ENCODE peak calls at places on chromosome 12, in six cellular contexts. W is uterus, U is neural progenitor cell, H is psoas muscle, T is esophagus squamous epithelium, I is H9. Q is an unnamed sample. For H3K4me1, the result is how much of the 10 kb centered on the place peaks cover.

GRCh38 chr12:25394025-25394424 is 143.3 kb upstream of the KRAS start:
- DNase-seq in W (no peak), U (no peak), H (no peak), T (no peak), I (no peak), Q (no peak)

GRCh38 chr12:77166711-77167110 is 101.3 kb upstream of the E2F7 start:
- DNase-seq in W (no peak), U (no peak), H (no peak), T (no peak), I (no peak), Q (no peak)

GRCh38 chr12:114405449-114406271 is at the start of gene TBX5:
- DNase-seq in W (no peak), U (peak), H (no peak), T (no peak), I (peak), Q (no peak)

GRCh38 chr12:87812030-87812429 is 217.2 kb downstream of the C12orf50 start:
- DNase-seq in W (no peak), U (no peak), H (no peak), T (no peak), I (no peak), Q (no peak)

GRCh38 chr12:120230326-120230973 is 29.5 kb upstream of the RPLP0 start:
- DNase-seq in W (peak), U (peak), H (peak), T (no peak), I (peak), Q (peak)

GRCh38 chr12:42698213-42698612 is 108.7 kb upstream of the PRICKLE1 start:
- DNase-seq in W (peak), U (no peak), H (peak), T (no peak), I (no peak), Q (no peak)

GRCh38 chr12:31233061-31233730 is 92.8 kb downstream of the SINHCAF start:
- DNase-seq in W (no peak), U (no peak), H (no peak), T (no peak), I (no peak), Q (no peak)

GRCh38 chr12:9702239-9702638 is 30.7 kb downstream of the CLECL1 start:
- DNase-seq in W (no peak), U (no peak), H (no peak), T (no peak), I (no peak), Q (no peak)

GRCh38 chr12:100375023-100375737 is 18.3 kb downstream of the SLC17A8 start:
- DNase-seq in W (peak), U (peak), H (peak), T (no peak), I (no peak), Q (peak)

GRCh38 chr12:131941116-131941986 is 8.4 kb upstream of the EP400 start:
- DNase-seq in W (no peak), U (no peak), H (peak), T (no peak), I (no peak), Q (no peak)

GRCh38 chr12:15763336-15763735 is 25.9 kb downstream of the EPS8 start:
- DNase-seq in W (no peak), U (no peak), H (no peak), T (no peak), I (no peak), Q (no peak)

GRCh38 chr12:65152586-65152985 is 16.8 kb upstream of the LEMD3 start:
- DNase-seq in W (no peak), U (no peak), H (no peak), T (no peak), I (no peak), Q (no peak)

GRCh38 chr12:99745106-99745505 is 97.6 kb downstream of the GARIN6 start:
- DNase-seq in W (no peak), U (no peak), H (no peak), T (no peak), I (no peak), Q (no peak)

GRCh38 chr12:79658221-79658620 is 32.5 kb downstream of the PAWR start:
- DNase-seq in W (no peak), U (no peak), H (no peak), T (no peak), I (no peak), Q (no peak)

GRCh38 chr12:90925562-90925961 is 29.4 kb downstream of the CCER1 start:
- DNase-seq in W (no peak), U (no peak), H (no peak), T (no peak), I (no peak), Q (no peak)

GRCh38 chr12:89895101-89895500 is 186.5 kb upstream of the ATP2B1 start:
- DNase-seq in W (no peak), U (no peak), H (no peak), T (no peak), I (no peak), Q (no peak)

GRCh38 chr12:56988207-56988739 is 18.1 kb downstream of the ZBTB39 start:
- DNase-seq in W (no peak), U (no peak), H (no peak), T (no peak), I (peak), Q (no peak)

GRCh38 chr12:122435186-122435585 is 12.7 kb upstream of the CLIP1 start:
- DNase-seq in W (no peak), U (no peak), H (no peak), T (no peak), I (no peak), Q (no peak)

GRCh38 chr12:57898308-57898970 is 42.9 kb upstream of the ATP23 start:
- DNase-seq in W (no peak), U (no peak), H (no peak), T (no peak), I (no peak), Q (no peak)

GRCh38 chr12:63400746-63401145 is 249.7 kb upstream of the AVPR1A start:
- DNase-seq in W (no peak), U (no peak), H (no peak), T (no peak), I (no peak), Q (no peak)

GRCh38 chr12:101501410-101502045 is 26.4 kb downstream of the SPIC start:
- DNase-seq in W (no peak), U (no peak), H (no peak), T (no peak), I (no peak), Q (no peak)

GRCh38 chr12:93081810-93082165 is 152.7 kb upstream of the EEA1 start:
- DNase-seq in W (no peak), U (no peak), H (no peak), T (no peak), I (no peak), Q (no peak)

GRCh38 chr12:88361493-88361892 is 218.8 kb downstream of the KITLG start:
- DNase-seq in W (no peak), U (no peak), H (no peak), T (no peak), I (no peak), Q (no peak)

GRCh38 chr12:79884401-79885006 is 50.4 kb downstream of the PPP1R12A start:
- DNase-seq in W (no peak), U (no peak), H (no peak), T (no peak), I (no peak), Q (no peak)

GRCh38 chr12:76558684-76559276 is 791 bp downstream of the OSBPL8 start:
- DNase-seq in W (peak), U (peak), H (peak), T (peak), I (peak), Q (peak)

GRCh38 chr12:93526786-93527428 is 45.6 kb upstream of the SOCS2 start:
- DNase-seq in W (no peak), U (peak), H (no peak), T (no peak), I (no peak), Q (peak)

GRCh38 chr12:117076410-117077372 is 22.5 kb downstream of the TESC start:
- DNase-seq in W (no peak), U (no peak), H (no peak), T (no peak), I (no peak), Q (no peak)

GRCh38 chr12:91951571-91951970 is 194.1 kb downstream of the BTG1 start:
- DNase-seq in W (no peak), U (no peak), H (no peak), T (no peak), I (no peak), Q (no peak)

GRCh38 chr12:67774983-67775587 is 126.5 kb downstream of the DYRK2 start:
- DNase-seq in W (no peak), U (no peak), H (no peak), T (no peak), I (no peak), Q (no peak)

GRCh38 chr12:67773896-67774295 is 125.4 kb downstream of the DYRK2 start:
- DNase-seq in W (no peak), U (no peak), H (no peak), T (no peak), I (no peak), Q (no peak)

GRCh38 chr12:67772276-67773169 is 124.0 kb downstream of the DYRK2 start:
- DNase-seq in W (no peak), U (peak), H (no peak), T (no peak), I (peak), Q (no peak)
- H3K27ac ChIP-seq in W (peak), U (peak), H (peak), T (peak), I (peak), Q (peak)

DNA sequence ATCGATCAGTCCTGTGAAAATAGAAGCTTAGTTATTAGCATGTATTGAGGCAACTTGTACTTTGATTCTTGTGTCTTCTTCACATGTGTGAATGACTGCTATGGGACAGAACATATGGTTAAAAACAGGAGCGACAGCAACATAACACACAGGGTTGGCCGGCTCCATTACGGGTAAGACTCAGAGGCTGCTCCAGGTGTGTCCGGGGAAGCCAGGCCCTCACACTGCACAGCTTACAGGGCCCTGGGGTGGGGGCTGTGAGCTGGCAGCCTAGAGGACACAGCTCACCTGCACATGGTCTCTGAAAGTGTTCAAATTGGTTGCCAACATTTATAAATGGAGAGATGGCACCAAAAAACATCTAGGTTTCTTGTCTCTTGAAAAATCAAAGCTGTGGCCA is 31.1 kb downstream of the TCHP start:
- DNase-seq in W (no peak), U (no peak), H (no peak), T (no peak), I (no peak), Q (no peak)
- H3K4me1 ChIP-seq in W (under half), U (under half), H (under half), T (under half), I (under half), Q (under half)

DNA sequence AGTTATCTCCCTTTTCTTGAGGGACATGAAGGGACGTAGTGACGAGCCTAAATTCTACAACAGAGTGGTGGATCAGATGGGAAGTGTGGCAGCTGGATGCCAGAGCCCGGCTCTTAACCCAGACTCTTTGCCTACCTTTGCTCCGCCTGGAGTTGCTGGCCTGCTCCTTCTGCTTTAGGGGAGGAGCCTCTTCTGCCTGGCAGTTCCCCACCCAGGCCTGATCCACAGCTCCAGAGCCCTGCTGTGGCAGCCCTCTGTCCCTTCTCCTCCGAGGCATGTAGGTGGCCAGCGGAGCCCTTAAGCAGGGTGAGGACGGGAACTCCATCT is 2.3 kb upstream of the PRPH start:
- DNase-seq in W (no peak), U (no peak), H (no peak), T (no peak), I (no peak), Q (no peak)
- H3K27ac ChIP-seq in W (no peak), U (no peak), H (no peak), T (no peak), I (no peak), Q (peak)

DNA sequence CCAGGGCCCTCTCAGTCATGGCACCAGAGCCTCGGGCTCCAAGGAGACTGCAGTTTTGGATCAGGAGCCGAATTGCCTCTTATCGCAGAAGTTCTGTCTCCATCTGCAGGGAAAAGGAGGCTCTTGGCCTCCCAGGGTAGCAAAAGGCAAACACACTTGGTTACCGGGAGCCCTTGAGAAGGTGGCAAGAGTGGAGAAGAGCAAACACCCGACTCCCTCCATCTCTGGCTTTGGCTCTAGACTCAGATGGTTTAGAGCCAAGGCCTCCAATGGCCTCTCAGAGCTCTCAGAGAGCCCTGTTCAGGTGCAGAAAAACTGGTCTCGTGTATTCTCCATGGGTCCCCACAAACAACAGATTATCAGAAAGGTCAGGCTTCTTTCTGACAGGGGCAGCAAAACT is 44.6 kb downstream of the NINJ2 start:
- DNase-seq in W (no peak), U (no peak), H (no peak), T (no peak), I (no peak), Q (peak)
- H3K4me1 ChIP-seq in W (under half), U (under half), H (half or more), T (half or more), I (under half), Q (under half)

DNA sequence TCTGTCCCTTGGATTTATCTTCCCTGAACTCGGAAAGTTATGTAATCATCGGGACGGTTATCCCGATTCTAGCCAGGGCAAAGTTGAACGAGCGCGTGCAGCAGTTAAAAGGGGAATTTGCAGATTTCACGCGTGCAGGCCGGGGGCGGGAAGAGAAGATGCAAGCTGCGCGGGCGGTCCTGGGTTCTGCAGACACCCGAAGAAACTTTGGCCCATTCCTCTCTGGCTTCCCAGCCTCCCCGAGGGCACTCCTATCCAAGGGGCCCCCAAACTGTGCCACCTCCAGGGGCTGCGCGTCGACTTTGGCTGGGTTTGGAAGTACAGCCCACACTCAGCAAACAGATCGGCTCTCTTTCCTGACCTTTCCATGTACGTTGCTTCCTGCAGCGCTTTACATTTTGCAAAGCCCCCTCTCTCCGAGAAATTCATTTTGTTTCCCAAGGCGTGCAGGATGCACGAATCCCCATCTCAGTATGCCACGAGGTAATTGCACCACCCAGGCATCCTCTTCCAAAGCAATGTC is 941 bp upstream of the PPP1CC start:
- DNase-seq in W (peak), U (peak), H (peak), T (no peak), I (peak), Q (peak)
- H3K27ac ChIP-seq in W (peak), U (no peak), H (peak), T (peak), I (no peak), Q (no peak)

GRCh38 chr12:52243774-52244614 is 11.0 kb downstream of the KRT7 start:
- DNase-seq in W (peak), U (no peak), H (peak), T (peak), I (no peak), Q (peak)

GRCh38 chr12:52243264-52243773 is 10.3 kb downstream of the KRT7 start:
- DNase-seq in W (no peak), U (no peak), H (peak), T (no peak), I (no peak), Q (no peak)

GRCh38 chr12:52245962-52246577 is 13.0 kb downstream of the KRT7 start:
- DNase-seq in W (no peak), U (no peak), H (peak), T (no peak), I (no peak), Q (no peak)

GRCh38 chr12:52245259-52245961 is 12.4 kb downstream of the KRT7 start:
- DNase-seq in W (no peak), U (no peak), H (peak), T (no peak), I (peak), Q (no peak)

GRCh38 chr12:52244615-52244994 is 11.6 kb downstream of the KRT7 start:
- DNase-seq in W (no peak), U (no peak), H (peak), T (no peak), I (no peak), Q (no peak)
- H3K4me1 ChIP-seq in W (under half), U (under half), H (under half), T (half or more), I (under half), Q (under half)

GRCh38 chr12:55718020-55718419 is 2.2 kb upstream of the RDH5 start:
- DNase-seq in W (no peak), U (peak), H (peak), T (no peak), I (peak), Q (no peak)

GRCh38 chr12:55720894-55721444 is 776 bp downstream of the RDH5 start:
- DNase-seq in W (peak), U (peak), H (peak), T (no peak), I (peak), Q (peak)

GRCh38 chr12:55718650-55719275 is 1.4 kb upstream of the RDH5 start:
- DNase-seq in W (no peak), U (no peak), H (peak), T (no peak), I (no peak), Q (no peak)

GRCh38 chr12:55720071-55720564 is at the start of gene RDH5:
- DNase-seq in W (peak), U (no peak), H (peak), T (no peak), I (no peak), Q (no peak)

GRCh38 chr12:55719371-55719770 is 822 bp upstream of the RDH5 start:
- DNase-seq in W (no peak), U (no peak), H (peak), T (no peak), I (no peak), Q (no peak)
- H3K27ac ChIP-seq in W (peak), U (no peak), H (peak), T (peak), I (no peak), Q (peak)

GRCh38 chr12:124914392-124915248 is at the start of gene UBC:
- DNase-seq in W (peak), U (peak), H (peak), T (no peak), I (peak), Q (peak)
- H3K4me1 ChIP-seq in W (under half), U (under half), H (under half), T (half or more), I (under half), Q (under half)

Q was measured in lung.